ENCODE peak calls at places on chromosomes 2 and 18, in seven cellular contexts. P is K562, M is HCT116, X is HepG2, D is SK-N-SH, L is GM12878, N is H1. R is an unnamed sample.

GRCh38 chr2:3743951-3744555 is 40.7 kb downstream of the DCDC2C start:
- DNase-seq in P (no peak), M (no peak), X (no peak), D (no peak), L (no peak), N (no peak), R (no peak)

GRCh38 chr2:96954490-96954846 is 31.9 kb downstream of the FAM178B start:
- DNase-seq in P (no peak), M (no peak), X (no peak), D (no peak), L (peak), N (no peak), R (no peak)

GRCh38 chr2:202122167-202122540 is 49.1 kb downstream of the KIAA2012 start:
- DNase-seq in P (no peak), M (no peak), X (no peak), D (no peak), L (no peak), N (no peak), R (no peak)

GRCh38 chr2:163735692-163736432 is at the start of gene FIGN:
- DNase-seq in P (no peak), M (no peak), X (peak), D (peak), L (no peak), N (peak), R (peak)

GRCh38 chr2:37786153-37786809 is 114.8 kb upstream of the CDC42EP3 start:
- DNase-seq in P (no peak), M (no peak), X (no peak), D (no peak), L (no peak), N (no peak), R (no peak)

GRCh38 chr2:12948231-12948962 is 231.7 kb downstream of the TRIB2 start:
- DNase-seq in P (no peak), M (no peak), X (no peak), D (peak), L (no peak), N (no peak), R (no peak)

GRCh38 chr18:3015203-3015590 is 2.3 kb upstream of the LPIN2 start:
- DNase-seq in P (peak), M (peak), X (peak), D (no peak), L (no peak), N (no peak), R (no peak)

GRCh38 chr2:225402200-225402776 is 2.8 kb downstream of the NYAP2 start:
- DNase-seq in P (no peak), M (no peak), X (no peak), D (peak), L (no peak), N (no peak), R (no peak)

GRCh38 chr2:128272586-128273468 is 45.8 kb downstream of the HS6ST1 start:
- DNase-seq in P (no peak), M (no peak), X (no peak), D (no peak), L (no peak), N (no peak), R (no peak)

GRCh38 chr2:202104286-202104870 is 31.3 kb downstream of the KIAA2012 start:
- DNase-seq in P (peak), M (peak), X (peak), D (peak), L (peak), N (peak), R (no peak)

GRCh38 chr2:26144031-26144430 is 28.9 kb upstream of the GAREM2 start:
- DNase-seq in P (no peak), M (no peak), X (no peak), D (no peak), L (no peak), N (no peak), R (no peak)

DNA sequence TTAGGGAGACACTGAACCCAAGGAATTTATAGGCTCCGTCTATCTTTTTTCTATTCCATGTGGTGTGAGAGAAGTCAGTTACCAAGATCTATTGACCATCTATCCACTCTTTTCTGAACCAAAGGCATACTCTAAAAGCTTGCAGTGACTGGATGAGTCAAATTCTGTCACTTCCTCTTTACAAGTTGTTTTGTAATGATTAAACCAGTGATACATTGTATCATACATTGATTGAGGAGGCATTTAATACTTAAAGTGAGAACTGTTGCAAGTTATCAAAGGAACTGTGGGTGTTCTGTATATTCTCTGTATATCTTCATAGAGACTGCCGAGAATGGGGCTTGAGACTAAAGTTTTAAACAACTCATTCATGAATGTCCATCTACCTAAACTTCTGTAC is 188.8 kb downstream of the CAMKMT start:
- DNase-seq in P (no peak), M (no peak), X (no peak), D (no peak), L (no peak), N (no peak), R (no peak)
- TF ChIP-seq JUND in P (no peak), M (no peak), X (no peak), D (no peak), L (no peak), N (no peak), R (no peak)

GRCh38 chr2:233999182-233999581 is 51.3 kb upstream of the SPP2 start:
- DNase-seq in P (no peak), M (no peak), X (no peak), D (peak), L (no peak), N (peak), R (no peak)

GRCh38 chr2:234001380-234001993 is 49.0 kb upstream of the SPP2 start:
- DNase-seq in P (no peak), M (no peak), X (no peak), D (no peak), L (no peak), N (peak), R (no peak)

GRCh38 chr2:234002281-234002680 is 48.2 kb upstream of the SPP2 start:
- DNase-seq in P (no peak), M (no peak), X (no peak), D (no peak), L (no peak), N (peak), R (no peak)

GRCh38 chr2:234005126-234005525 is 45.4 kb upstream of the SPP2 start:
- DNase-seq in P (no peak), M (no peak), X (no peak), D (no peak), L (no peak), N (no peak), R (no peak)

DNA sequence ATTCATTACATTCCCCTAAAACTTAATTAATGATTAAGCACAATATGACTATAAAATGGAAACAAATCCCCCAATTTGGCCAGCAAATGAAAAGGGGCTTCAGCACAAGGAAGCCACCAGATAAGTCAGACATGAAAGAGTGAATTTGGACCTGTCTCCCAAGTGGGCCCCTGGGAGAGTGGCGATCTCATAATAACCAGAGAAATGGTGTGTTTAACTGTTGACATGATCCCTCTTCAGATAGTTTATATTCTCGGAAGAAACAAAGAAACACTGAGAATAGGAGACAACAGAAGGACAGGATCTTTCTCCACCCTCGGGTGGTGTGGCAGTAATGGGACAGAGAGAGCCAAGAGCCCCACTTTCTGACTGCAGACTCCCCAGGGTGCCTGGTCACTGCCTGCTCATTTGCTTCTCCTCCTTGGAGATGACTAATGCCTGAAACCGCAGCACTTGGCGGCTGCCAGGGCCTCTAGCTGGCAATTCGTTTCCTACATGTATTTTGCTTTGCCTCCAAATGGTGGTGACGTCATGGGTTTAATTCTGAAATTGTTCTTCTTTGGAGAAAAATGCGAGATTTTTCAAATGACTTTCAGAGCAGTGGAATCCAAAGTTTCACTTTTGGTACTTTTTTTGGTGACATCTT is 46.4 kb upstream of the SPP2 start:
- DNase-seq in P (no peak), M (peak), X (no peak), D (no peak), L (no peak), N (no peak), R (no peak)
- TF ChIP-seq JUND in P (peak), M (peak), X (no peak), D (peak), L (no peak), N (no peak), R (no peak)

GRCh38 chr2:171522804-171523338 is 597 bp downstream of the CYBRD1 start:
- DNase-seq in P (peak), M (no peak), X (no peak), D (no peak), L (no peak), N (no peak), R (peak)

GRCh38 chr2:171521361-171522056 is 765 bp upstream of the CYBRD1 start:
- DNase-seq in P (no peak), M (no peak), X (no peak), D (peak), L (no peak), N (no peak), R (no peak)

GRCh38 chr2:171523339-171523931 is 1.2 kb downstream of the CYBRD1 start:
- DNase-seq in P (peak), M (peak), X (peak), D (peak), L (no peak), N (peak), R (peak)

GRCh38 chr2:171523969-171524401 is 1.7 kb downstream of the CYBRD1 start:
- DNase-seq in P (no peak), M (no peak), X (no peak), D (no peak), L (no peak), N (no peak), R (peak)

DNA sequence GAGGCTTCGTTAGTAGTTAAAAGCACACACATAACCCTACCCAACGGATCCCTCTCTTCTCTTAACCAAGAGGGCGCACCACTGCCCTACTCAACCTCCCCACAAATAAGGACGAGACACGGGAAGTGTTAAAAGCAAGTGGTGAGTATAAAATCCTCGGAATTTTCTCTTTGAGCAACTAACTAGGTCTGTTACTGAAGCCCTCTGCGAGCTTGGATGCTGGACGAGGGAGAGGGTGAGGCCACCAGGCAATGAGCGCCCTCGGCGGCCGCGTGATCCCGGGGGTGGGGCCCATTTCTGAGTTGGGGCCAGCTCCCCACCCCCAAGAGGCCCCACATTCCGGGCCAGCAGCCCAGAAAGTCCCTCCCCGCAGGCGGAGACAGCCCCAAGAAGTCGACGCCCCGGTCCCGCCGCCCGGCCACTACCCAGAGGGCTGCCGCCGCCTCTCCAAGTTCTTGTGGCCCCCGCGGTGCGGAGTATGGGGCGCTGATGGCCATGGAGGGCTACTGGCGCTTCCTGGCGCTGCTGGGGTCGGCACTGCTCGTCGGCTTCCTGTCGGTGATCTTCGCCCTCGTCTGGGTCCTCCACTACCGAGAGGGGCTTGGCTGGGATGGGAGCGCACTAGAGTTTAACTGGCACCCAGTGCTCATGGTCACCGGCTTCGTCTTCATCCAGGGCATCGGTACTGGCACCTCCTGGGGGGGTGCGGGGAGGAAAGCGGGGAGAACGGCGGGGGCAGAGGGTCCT is at the start of gene CYBRD1:
- DNase-seq in P (peak), M (no peak), X (no peak), D (peak), L (no peak), N (peak), R (peak)
- TF ChIP-seq JUND in P (peak), M (no peak), X (no peak), D (no peak), L (no peak), N (no peak), R (no peak)

GRCh38 chr2:20432714-20433113 is 14.2 kb upstream of the RHOB start:
- DNase-seq in P (no peak), M (no peak), X (no peak), D (no peak), L (no peak), N (no peak), R (no peak)
- TF ChIP-seq JUND in P (no peak), M (no peak), X (no peak), D (no peak), L (no peak), N (no peak), R (no peak)

DNA sequence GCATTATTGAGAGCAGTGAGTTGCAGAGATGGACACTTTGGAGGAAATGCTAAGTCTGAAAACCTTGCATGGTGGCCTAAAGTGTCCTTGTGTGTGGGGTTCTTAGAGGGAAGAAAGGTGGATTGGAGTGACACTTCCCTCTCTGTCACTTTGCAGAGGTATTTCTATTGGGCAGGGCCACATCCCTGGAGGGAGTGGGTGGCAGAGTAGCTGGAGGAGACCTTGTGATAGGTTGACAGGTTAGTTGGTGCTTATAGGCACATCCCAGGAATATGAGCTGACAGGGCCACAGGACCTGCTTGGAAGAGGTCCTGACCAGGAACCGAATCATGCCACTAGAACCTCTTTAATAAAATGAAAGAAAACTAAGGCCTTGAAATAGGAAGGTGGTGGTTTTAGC is 972 bp upstream of the IGFBP5 start:
- DNase-seq in P (no peak), M (no peak), X (no peak), D (no peak), L (no peak), N (no peak), R (peak)
- TF ChIP-seq JUND in P (no peak), M (no peak), X (no peak), D (no peak), L (no peak), N (no peak), R (no peak)

DNA sequence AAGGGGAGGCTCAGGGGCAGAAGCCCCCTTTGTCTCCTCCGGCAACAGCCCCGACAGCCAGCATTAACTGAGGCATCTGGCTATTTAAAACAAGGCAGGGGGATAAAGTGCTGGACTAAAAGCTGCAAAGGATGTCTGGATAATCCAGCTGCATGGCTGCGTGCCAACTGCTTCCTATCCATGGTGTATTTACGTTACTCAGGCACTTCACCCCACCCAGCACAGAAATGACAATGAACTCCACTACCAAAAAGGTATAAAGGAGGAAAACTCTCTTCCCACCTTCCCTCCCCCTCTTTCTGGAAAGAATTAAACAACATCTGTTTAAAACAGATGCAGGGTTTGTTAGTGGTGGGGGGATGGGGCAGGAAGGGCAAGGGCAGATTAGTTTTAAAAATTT is 82.5 kb downstream of the SPRED2 start:
- DNase-seq in P (peak), M (no peak), X (peak), D (peak), L (no peak), N (no peak), R (no peak)
- TF ChIP-seq JUND in P (no peak), M (no peak), X (no peak), D (no peak), L (no peak), N (no peak), R (no peak)